ENCODE peak calls at places on chromosomes 6 and 20, in five cellular contexts. W is A549, K is HepG2, C is K562, G is GM12878. H is an unnamed sample.

GRCh38 chr20:37276494-37277252 is 12.8 kb upstream of the MANBAL start:
- DNase-seq in W (peak), K (peak), C (no peak), G (no peak), H (no peak)

GRCh38 chr20:34604980-34605788 is 46.7 kb downstream of the MAP1LC3A start:
- DNase-seq in W (no peak), K (no peak), C (no peak), G (no peak), H (no peak)

GRCh38 chr6:46684771-46685170 is 2.9 kb upstream of the TDRD6 start:
- DNase-seq in W (no peak), K (no peak), C (no peak), G (no peak), H (no peak)

GRCh38 chr6:123091091-123091895 is 95.3 kb downstream of the CLVS2 start:
- DNase-seq in W (peak), K (peak), C (no peak), G (no peak), H (no peak)

GRCh38 chr20:1185316-1185741 is 548 bp upstream of the TMEM74B start:
- DNase-seq in W (no peak), K (no peak), C (peak), G (no peak), H (peak)

GRCh38 chr20:51220293-51220706 is 197.4 kb upstream of the KCNG1 start:
- DNase-seq in W (peak), K (peak), C (peak), G (no peak), H (peak)

GRCh38 chr6:150514806-150515362 is 84.8 kb upstream of the PLEKHG1 start:
- DNase-seq in W (no peak), K (no peak), C (no peak), G (no peak), H (no peak)

GRCh38 chr20:38404016-38404415 is 31.1 kb downstream of the SNHG17 start:
- DNase-seq in W (no peak), K (no peak), C (no peak), G (no peak), H (no peak)

GRCh38 chr6:23180504-23181293 is 611.3 kb downstream of the HDGFL1 start:
- DNase-seq in W (no peak), K (no peak), C (no peak), G (no peak), H (peak)

DNA sequence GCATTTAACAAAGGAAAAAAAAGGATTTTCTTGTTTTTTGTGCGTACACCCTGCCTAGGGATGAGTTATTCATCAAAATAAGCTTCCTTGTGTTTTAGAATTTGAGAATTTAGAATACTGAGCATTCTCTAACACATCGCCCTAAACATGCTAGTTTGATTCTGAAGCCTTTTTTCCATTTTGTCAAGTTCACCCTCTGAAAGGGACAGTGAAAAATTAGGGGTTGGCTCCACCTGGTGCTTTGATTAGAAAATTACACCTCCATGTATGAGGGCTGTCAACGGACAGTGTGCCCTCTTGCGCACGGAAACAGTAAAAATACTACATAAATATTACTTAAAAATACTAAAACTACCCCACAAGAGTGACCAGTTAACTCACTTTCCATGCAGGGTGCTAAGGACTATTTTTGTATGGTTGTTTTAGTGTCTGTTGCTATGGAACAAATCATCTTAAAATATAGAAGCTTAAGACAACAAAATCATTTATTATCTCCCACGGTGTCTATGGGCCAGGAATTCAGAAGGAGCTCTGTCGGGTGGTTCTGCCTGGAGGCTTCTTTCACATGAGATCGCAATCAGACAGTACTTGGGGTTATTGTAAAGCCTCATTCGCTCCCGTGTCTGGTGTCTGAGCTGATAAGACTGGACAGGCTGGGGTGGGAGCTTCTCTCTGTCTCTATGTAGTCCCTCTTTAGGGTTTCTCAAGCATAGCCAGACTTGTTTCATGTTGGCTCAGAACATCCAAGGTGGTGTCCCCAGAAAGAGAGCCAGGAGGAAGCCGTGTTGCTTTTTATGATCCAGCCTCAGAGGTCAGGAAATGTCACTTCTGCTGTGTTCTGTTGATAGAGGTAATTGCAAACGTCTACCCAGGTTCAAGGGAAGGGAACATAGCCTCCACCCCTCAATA is 41.1 kb upstream of the TMEM170B start:
- DNase-seq in W (peak), K (peak), C (peak), G (peak), H (peak)
- TF ChIP-seq JUNB in W (no peak), K (no peak), C (no peak), G (no peak), H (no peak)

GRCh38 chr6:148272084-148272483 is 70.6 kb upstream of the SASH1 start:
- DNase-seq in W (no peak), K (no peak), C (no peak), G (no peak), H (no peak)
- TF ChIP-seq JUNB in W (no peak), K (no peak), C (no peak), G (no peak), H (no peak)

GRCh38 chr20:24378651-24379050 is 90.8 kb upstream of the SYNDIG1 start:
- DNase-seq in W (no peak), K (no peak), C (no peak), G (no peak), H (no peak)
- TF ChIP-seq JUNB in W (no peak), K (no peak), C (no peak), G (no peak), H (no peak)

GRCh38 chr6:113584767-113585166 is 272.4 kb upstream of the MARCKS start:
- DNase-seq in W (no peak), K (no peak), C (no peak), G (no peak), H (no peak)

GRCh38 chr6:113588646-113589045 is 268.5 kb upstream of the MARCKS start:
- DNase-seq in W (no peak), K (no peak), C (no peak), G (no peak), H (no peak)

GRCh38 chr6:113586413-113586812 is 270.7 kb upstream of the MARCKS start:
- DNase-seq in W (no peak), K (no peak), C (no peak), G (no peak), H (no peak)

GRCh38 chr6:113585246-113585645 is 271.9 kb upstream of the MARCKS start:
- DNase-seq in W (no peak), K (no peak), C (no peak), G (no peak), H (no peak)

GRCh38 chr6:113586966-113587699 is 270.0 kb upstream of the MARCKS start:
- DNase-seq in W (no peak), K (no peak), C (no peak), G (no peak), H (peak)
- TF ChIP-seq JUNB in W (no peak), K (no peak), C (no peak), G (no peak), H (no peak)

GRCh38 chr6:131331146-131331545 is 195.9 kb downstream of the AKAP7 start:
- DNase-seq in W (no peak), K (no peak), C (no peak), G (no peak), H (no peak)
- TF ChIP-seq JUNB in W (no peak), K (no peak), C (no peak), G (no peak), H (no peak)

DNA sequence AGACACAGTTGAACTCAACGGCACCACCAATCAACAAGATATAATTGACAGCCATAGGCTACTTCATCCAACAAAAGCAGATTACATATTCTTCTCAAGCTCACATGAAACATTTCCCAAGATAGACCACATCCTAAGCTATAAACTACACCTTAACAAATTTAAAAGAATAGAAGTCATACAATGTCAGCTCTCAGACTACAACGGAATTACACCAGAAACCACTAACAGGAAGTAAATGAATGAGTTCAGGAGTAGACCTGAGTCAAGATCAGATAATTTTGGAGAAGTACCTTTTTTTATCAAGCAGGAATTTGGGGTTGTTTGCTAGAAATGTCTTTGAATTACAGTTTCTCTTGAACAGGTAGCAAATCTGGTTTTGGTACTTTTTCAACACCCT is 237.8 kb downstream of the TBX18 start:
- DNase-seq in W (no peak), K (no peak), C (no peak), G (no peak), H (no peak)
- TF ChIP-seq JUNB in W (no peak), K (no peak), C (no peak), G (no peak), H (no peak)

GRCh38 chr6:34616230-34616591 is 60.1 kb upstream of the SPDEF start:
- DNase-seq in W (no peak), K (no peak), C (no peak), G (no peak), H (no peak)

GRCh38 chr6:34608321-34609091 is 52.4 kb upstream of the SPDEF start:
- DNase-seq in W (no peak), K (no peak), C (no peak), G (no peak), H (no peak)

GRCh38 chr6:34606477-34607130 is 50.5 kb upstream of the SPDEF start:
- DNase-seq in W (no peak), K (no peak), C (no peak), G (no peak), H (no peak)

GRCh38 chr6:34615574-34616229 is 59.6 kb upstream of the SPDEF start:
- DNase-seq in W (no peak), K (no peak), C (no peak), G (no peak), H (no peak)

GRCh38 chr6:34610819-34611477 is 54.8 kb upstream of the SPDEF start:
- DNase-seq in W (peak), K (peak), C (peak), G (no peak), H (no peak)
- TF ChIP-seq JUNB in W (no peak), K (no peak), C (no peak), G (no peak), H (no peak)